ENCODE peak calls at places on chromosomes 4 and X, in six cellular contexts. X is esophagus squamous epithelium, B is SK-N-SH, R is psoas muscle, P is lower lobe of right lung, U is hepatocyte. G is an unnamed sample.

GRCh38 chr4:101954975-101955678 is 164.6 kb downstream of the BANK1 start:
- DNase-seq in X (no peak), B (no peak), R (no peak), P (no peak), U (no peak), G (no peak)

GRCh38 chr4:87005690-87006461 is 71.1 kb downstream of the AFF1 start:
- DNase-seq in X (no peak), B (peak; percentile 28), R (no peak), P (no peak), U (no peak), G (no peak)

GRCh38 chr4:139552506-139552905 is 3.5 kb downstream of the SETD7 start:
- DNase-seq in X (no peak), B (no peak), R (no peak), P (no peak), U (no peak), G (no peak)

GRCh38 chr4:95362906-95363578 is 185.7 kb downstream of the UNC5C start:
- DNase-seq in X (no peak), B (peak; percentile 48), R (no peak), P (no peak), U (peak; percentile 19), G (peak; percentile 32)

GRCh38 chrX:112270991-112271390 is 188.4 kb upstream of the TRPC5 start:
- DNase-seq in X (no peak), B (no peak), R (no peak), P (no peak), U (no peak), G (no peak)

GRCh38 chrX:29528281-29528680 is 687.1 kb upstream of the MAGEB2 start:
- DNase-seq in X (no peak), B (no peak), R (no peak), P (no peak), U (no peak), G (no peak)

GRCh38 chrX:41009816-41010187 is 75.4 kb upstream of the USP9X start:
- DNase-seq in X (no peak), B (no peak), R (no peak), P (no peak), U (no peak), G (no peak)

GRCh38 chr4:80538276-80538926 is 202.9 kb downstream of the CFAP299 start:
- DNase-seq in X (no peak), B (no peak), R (no peak), P (no peak), U (no peak), G (no peak)

GRCh38 chrX:53288173-53288572 is 6.8 kb upstream of the IQSEC2 start:
- DNase-seq in X (no peak), B (peak; percentile 81), R (peak; percentile 78), P (peak; percentile 53), U (no peak), G (peak; percentile 51)

GRCh38 chrX:78139160-78140123 is at the start of gene TAF9B:
- DNase-seq in X (peak; percentile 20), B (peak; percentile 87), R (peak; percentile 90), P (peak; percentile 91), U (peak; percentile 90), G (peak; percentile 91)

GRCh38 chr4:21879187-21879586 is 69.4 kb downstream of the KCNIP4 start:
- DNase-seq in X (no peak), B (no peak), R (no peak), P (no peak), U (no peak), G (no peak)

GRCh38 chr4:119116021-119116420 is 19.6 kb upstream of the MYOZ2 start:
- DNase-seq in X (no peak), B (no peak), R (no peak), P (no peak), U (no peak), G (no peak)
- H3K9me3 ChIP-seq in X (no peaks in the 10 kb centered on the region), B (no peaks in the 10 kb centered on the region), R (no peaks in the 10 kb centered on the region), P (no peaks in the 10 kb centered on the region), U (no peaks in the 10 kb centered on the region), G (no peaks in the 10 kb centered on the region)

GRCh38 chrX:42102586-42103282 is 179.4 kb upstream of the CASK start:
- DNase-seq in X (no peak), B (no peak), R (no peak), P (no peak), U (no peak), G (no peak)
- TF ChIP-seq CTCF in X (no peak), B (no peak), R (no peak), P (no peak), U (no peak), G (no peak)

DNA sequence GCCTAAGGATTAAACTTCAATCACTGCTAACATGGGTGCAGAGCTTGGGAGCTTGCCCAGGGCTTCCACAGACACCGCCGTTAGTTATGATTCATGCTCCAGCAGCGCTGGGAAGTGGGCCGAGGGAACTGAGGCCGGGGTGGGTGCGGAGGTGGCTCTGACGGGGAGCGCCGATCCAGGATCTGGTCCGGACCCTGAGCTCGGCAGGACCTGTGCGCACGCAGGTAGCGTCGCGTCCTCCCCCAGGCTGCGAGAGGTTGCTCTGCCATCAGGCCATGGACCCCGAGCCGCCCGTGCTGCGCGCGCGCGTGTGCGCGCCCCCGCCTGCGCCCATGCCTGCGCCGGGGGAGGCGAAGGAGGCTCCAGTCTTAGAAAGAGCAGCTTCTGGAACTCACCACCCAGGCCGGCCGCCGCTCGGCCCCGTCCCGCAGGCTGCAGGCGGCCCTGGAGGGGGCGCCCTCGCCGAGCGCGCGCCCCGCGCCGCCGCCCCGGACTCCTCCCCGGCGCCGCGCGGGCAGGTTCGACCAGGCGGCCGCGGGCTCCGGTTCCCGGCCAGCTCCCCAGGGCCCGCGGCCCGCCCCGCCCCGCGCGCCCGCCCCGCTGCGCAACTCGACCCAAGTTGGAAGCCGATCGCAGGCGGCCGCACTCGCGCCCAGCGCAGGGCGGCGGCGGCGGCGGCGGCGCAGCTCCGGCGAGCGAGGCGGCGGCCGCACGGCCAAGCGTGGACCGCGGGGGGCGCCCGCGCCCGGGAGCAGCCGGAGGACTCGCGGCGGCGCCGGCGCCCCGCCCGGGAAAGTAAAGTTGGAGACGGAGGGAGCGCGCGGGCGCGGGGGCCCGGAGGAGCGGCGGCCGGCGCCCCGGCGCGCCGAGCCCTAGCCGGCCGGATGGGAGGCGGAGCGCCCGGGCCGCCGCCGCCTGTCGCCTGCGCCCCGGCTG is 646 bp upstream of the ADRA2C start:
- DNase-seq in X (no peak), B (peak; percentile 91), R (peak; percentile 76), P (no peak), U (peak; percentile 82), G (peak; percentile 73)
- H3K27ac ChIP-seq in X (peak overlapping the region; percentile 80), B (no peak overlapping the region), R (peak overlapping the region; percentile 23), P (no peak overlapping the region), U (no peak overlapping the region), G (no peak overlapping the region)

GRCh38 chrX:108439961-108440696 is 491 bp downstream of the COL4A5 start:
- DNase-seq in X (no peak), B (no peak), R (peak; percentile 49), P (peak; percentile 30), U (peak; percentile 24), G (peak; percentile 1)

GRCh38 chrX:108437354-108437753 is 868 bp downstream of the COL4A6 start:
- DNase-seq in X (no peak), B (no peak), R (no peak), P (no peak), U (no peak), G (no peak)

GRCh38 chrX:108443065-108443464 is 3.4 kb downstream of the COL4A5 start:
- DNase-seq in X (no peak), B (no peak), R (no peak), P (no peak), U (no peak), G (no peak)

GRCh38 chrX:108437789-108438623 is at the start of gene COL4A6:
- DNase-seq in X (no peak), B (no peak), R (no peak), P (peak; percentile 27), U (peak; percentile 47), G (no peak)

DNA sequence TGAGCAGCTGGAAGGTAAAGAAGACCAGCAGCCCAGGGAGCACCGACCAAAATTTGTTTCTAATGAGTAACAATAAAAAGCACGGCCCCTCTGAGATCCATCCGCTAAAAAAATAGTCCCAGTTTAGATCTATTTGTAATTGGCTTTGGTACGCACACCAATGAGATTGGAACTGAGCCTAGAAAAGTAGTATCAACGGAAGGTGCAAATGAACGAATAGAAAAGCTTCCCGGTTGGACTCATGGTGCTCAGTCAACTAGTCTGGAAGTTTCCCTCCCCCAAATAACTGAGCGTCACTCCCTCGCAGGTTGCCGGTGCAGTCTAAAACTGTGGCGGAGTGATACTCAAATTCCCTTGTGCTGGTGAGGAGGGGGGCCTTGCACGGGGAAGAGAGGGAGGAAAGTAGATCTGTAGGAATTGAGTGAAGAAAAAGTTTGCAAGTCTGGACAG is at the start of gene COL4A5:
- DNase-seq in X (no peak), B (no peak), R (peak; percentile 61), P (peak; percentile 43), U (peak; percentile 72), G (peak; percentile 67)
- H3K9me3 ChIP-seq in X (no peaks in the 10 kb centered on the region), B (no peaks in the 10 kb centered on the region), R (no peaks in the 10 kb centered on the region), P (no peaks in the 10 kb centered on the region), U (peaks cover under 1% of the 10 kb centered on the region), G (no peaks in the 10 kb centered on the region)

DNA sequence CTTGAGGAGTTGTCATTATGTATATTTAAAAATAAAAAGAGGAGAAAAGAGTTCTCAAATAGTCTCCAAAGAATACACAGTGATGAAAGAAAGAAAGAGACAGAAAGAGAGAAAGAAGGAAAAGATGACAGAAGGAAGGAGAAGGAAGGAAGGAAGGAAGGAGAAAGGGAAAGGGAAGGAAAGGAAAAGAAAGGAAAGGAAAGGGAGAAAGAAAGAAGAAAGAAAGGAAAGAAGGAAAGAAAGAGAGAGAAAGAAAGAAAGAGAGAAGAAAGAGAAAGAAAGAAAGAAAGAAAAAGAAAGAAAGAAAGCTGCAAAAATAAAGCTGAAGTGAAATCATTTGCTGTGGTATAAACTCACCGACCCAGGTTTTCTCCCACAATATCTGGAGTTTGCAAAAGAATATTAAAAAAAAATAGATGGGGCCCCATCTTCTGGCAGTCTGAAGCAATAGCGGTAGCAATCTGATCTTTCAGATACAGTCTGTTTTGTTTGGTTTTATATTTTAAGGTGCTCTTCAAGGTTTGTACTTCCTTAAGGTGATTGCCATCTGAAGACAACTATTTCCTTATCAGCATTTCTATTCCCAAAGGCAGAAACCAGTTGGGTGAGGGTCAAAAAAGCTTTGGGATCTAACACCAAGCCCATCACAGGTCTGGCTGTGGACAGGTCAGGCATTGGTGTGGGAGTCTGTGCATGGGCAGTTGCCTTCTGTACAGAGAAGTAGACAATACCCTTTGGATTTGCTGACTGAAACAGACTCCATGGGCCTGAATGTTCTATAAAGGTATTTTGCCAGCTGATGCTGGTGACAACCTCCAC is 160.4 kb downstream of the CPEB2 start:
- DNase-seq in X (no peak), B (peak; percentile 49), R (no peak), P (no peak), U (peak; percentile 41), G (peak; percentile 67)
- TF ChIP-seq CTCF in X (peak; percentile 47), B (peak; percentile 64), R (peak; percentile 16), P (peak; percentile 46), U (peak; percentile 49), G (peak; percentile 70)

GRCh38 chr4:6751611-6752485 is 30.7 kb upstream of the KIAA0232 start:
- DNase-seq in X (no peak), B (no peak), R (no peak), P (peak; percentile 6), U (no peak), G (no peak)

GRCh38 chr4:6747690-6748068 is 31.7 kb downstream of the BLOC1S4 start:
- DNase-seq in X (no peak), B (no peak), R (no peak), P (peak; percentile 63), U (peak; percentile 6), G (no peak)

GRCh38 chr4:6748286-6748685 is 32.3 kb downstream of the BLOC1S4 start:
- DNase-seq in X (no peak), B (no peak), R (no peak), P (peak; percentile 40), U (peak; percentile 4), G (no peak)

GRCh38 chr4:6750302-6751221 is 32.0 kb upstream of the KIAA0232 start:
- DNase-seq in X (no peak), B (no peak), R (no peak), P (peak; percentile 41), U (peak; percentile 9), G (no peak)

GRCh38 chr4:6749340-6750171 is 33.0 kb upstream of the KIAA0232 start:
- DNase-seq in X (peak; percentile 30), B (peak; percentile 44), R (peak; percentile 82), P (peak; percentile 87), U (peak; percentile 88), G (no peak)
- H3K27ac ChIP-seq in X (peak overlapping the region; percentile 74), B (no peak overlapping the region), R (peak overlapping the region; percentile 46), P (peak overlapping the region; percentile 49), U (peak overlapping the region; percentile 84), G (no peak overlapping the region)

G was measured in A673.